ENCODE peak calls at places on chromosome 20, in four cellular contexts. E is BJ, I is A549, T is A673. H is an unnamed sample.

GRCh38 chr20:60228255-60228654 is 270.0 kb downstream of the CDH26 start:
- DNase-seq in E (no peak), I (no peak), T (no peak), H (no peak)

GRCh38 chr20:2708665-2709064 is 16.1 kb downstream of the EBF4 start:
- DNase-seq in I (no peak), E (no peak), T (no peak), H (no peak)

GRCh38 chr20:25081065-25081729 is 744 bp downstream of the VSX1 start:
- DNase-seq in E (no peak), T (peak), I (no peak), H (no peak)

GRCh38 chr20:52150440-52151258 is 40.9 kb downstream of the ZFP64 start:
- DNase-seq in T (peak), I (peak), E (peak), H (peak)

GRCh38 chr20:47227576-47227975 is 128.9 kb downstream of the ZMYND8 start:
- DNase-seq in T (no peak), I (no peak), E (no peak), H (no peak)

GRCh38 chr20:18537651-18538050 is 29.6 kb upstream of the SMIM26 start:
- DNase-seq in T (no peak), E (no peak), I (no peak), H (no peak)

GRCh38 chr20:46979603-46980241 is 85.1 kb downstream of the EYA2 start:
- DNase-seq in E (no peak), I (no peak), T (no peak), H (no peak)

GRCh38 chr20:40930561-40930960 is 98.1 kb upstream of the TOP1 start:
- DNase-seq in E (no peak), I (no peak), T (no peak), H (no peak)

GRCh38 chr20:11993886-11994466 is 76.3 kb downstream of the BTBD3 start:
- DNase-seq in E (no peak), T (peak), I (no peak), H (peak)

GRCh38 chr20:37523012-37523391 is 2.0 kb downstream of the NNAT start:
- DNase-seq in T (no peak), I (no peak), E (no peak), H (no peak)

GRCh38 chr20:1462834-1463233 is 3.8 kb downstream of the NSFL1C start:
- DNase-seq in E (no peak), I (no peak), T (no peak), H (no peak)

GRCh38 chr20:4170621-4171537 is 155.5 kb upstream of the RNF24 start:
- DNase-seq in T (no peak), E (no peak), I (no peak), H (no peak)

GRCh38 chr20:18527836-18528235 is 20.1 kb downstream of the SEC23B start:
- DNase-seq in I (no peak), E (no peak), T (no peak), H (no peak)

GRCh38 chr20:38878798-38879197 is 47.4 kb upstream of the FAM83D start:
- DNase-seq in T (peak), E (no peak), I (no peak), H (no peak)

GRCh38 chr20:36855241-36855657 is 20.7 kb upstream of the TLDC2 start:
- DNase-seq in T (no peak), E (no peak), I (no peak), H (no peak)

GRCh38 chr20:4555188-4555893 is 166.4 kb upstream of the PRND start:
- DNase-seq in E (no peak), I (peak), T (no peak), H (peak)

GRCh38 chr20:53834044-53834442 is 236.4 kb downstream of the BCAS1 start:
- DNase-seq in T (no peak), E (no peak), I (no peak), H (peak)

GRCh38 chr20:17558941-17559304 is 11.0 kb upstream of the DSTN start:
- DNase-seq in T (no peak), E (no peak), I (no peak), H (no peak)

GRCh38 chr20:1119128-1119505 is 715 bp downstream of the PSMF1 start:
- DNase-seq in I (no peak), T (no peak), E (no peak), H (no peak)

GRCh38 chr20:45405566-45406259 is 2.4 kb upstream of the DBNDD2 start:
- DNase-seq in T (no peak), E (no peak), I (no peak), H (no peak)

GRCh38 chr20:52484438-52484837 is 292.9 kb upstream of the ZFP64 start:
- DNase-seq in I (no peak), E (peak), T (peak), H (no peak)

GRCh38 chr20:1841554-1842140 is 53.6 kb upstream of the SIRPA start:
- DNase-seq in E (no peak), T (peak), I (no peak), H (no peak)

GRCh38 chr20:33441142-33441955 is 2.2 kb downstream of the SNTA1 start:
- DNase-seq in E (no peak), T (no peak), I (no peak), H (no peak)

GRCh38 chr20:37337208-37337955 is 8.6 kb upstream of the SRC start:
- DNase-seq in E (no peak), I (no peak), T (no peak), H (no peak)

GRCh38 chr20:52494244-52494643 is 302.7 kb upstream of the ZFP64 start:
- DNase-seq in I (no peak), T (peak), E (peak), H (peak)

DNA sequence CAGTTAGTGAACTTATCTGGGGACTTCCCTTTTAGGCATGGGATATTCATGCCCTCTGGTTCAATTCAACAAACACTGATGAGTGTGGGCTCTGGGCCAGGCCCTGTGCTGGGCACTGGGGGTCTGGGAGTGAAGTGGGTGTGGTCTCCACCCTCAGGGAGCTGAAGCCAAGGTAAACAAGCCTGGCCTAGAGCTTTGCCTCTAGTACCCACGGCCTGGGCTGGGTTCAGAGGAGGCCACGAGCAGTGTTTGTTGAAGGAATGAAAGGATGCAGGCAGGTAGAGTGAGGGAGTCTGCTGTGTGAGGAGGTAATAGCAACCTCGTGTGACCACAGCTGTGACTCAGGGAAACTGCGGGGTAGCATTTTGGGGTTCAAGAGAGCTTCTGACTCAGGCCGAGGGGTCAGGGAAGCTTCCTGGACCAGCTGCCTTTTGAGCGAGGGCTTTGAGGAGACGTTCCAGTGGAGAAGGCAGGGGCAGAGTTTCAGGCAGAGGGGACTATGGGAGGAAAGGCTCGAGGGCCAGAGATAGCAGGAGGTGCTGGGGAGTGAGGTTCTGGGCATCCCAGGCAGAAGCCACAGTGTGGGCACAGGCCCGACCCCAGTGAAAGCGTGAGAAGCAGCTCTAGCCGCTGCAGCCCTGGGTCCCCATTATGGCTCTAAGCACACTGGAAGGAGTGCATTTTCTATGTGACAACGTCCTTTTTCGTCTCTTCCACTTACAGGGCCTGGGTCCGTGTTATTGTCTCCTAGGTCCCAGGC is 5.6 kb downstream of the MYLK2 start:
- DNase-seq in I (no peak), E (no peak), T (no peak), H (no peak)
- TF ChIP-seq CTCF in I (no peak), E (no peak), T (no peak), H (no peak)

DNA sequence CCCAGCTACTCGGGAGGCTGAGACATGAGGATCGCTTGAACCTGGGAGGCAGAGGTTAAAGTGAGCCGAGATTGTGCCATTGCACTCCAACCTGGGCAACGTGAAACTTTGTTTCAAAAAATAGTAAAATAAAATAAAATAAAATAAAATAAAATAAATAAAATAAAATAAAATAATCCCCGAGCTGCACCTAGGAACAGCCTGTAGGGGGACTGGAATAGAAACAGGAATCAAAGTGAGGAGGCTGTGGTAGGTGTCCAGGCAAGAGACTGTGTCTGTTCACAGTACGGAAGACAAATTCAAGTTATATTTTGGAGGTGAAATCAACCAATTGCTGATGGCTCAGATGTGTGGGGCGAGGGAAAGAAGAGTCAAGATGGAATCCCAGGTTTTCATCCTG is 86.2 kb downstream of the KCNB1 start:
- DNase-seq in T (no peak), I (no peak), E (no peak), H (no peak)
- TF ChIP-seq CTCF in T (no peak), I (no peak), E (peak), H (no peak)

GRCh38 chr20:35264755-35265154 is 13.2 kb downstream of the MMP24OS start:
- DNase-seq in T (no peak), I (peak), E (no peak), H (no peak)
- TF ChIP-seq CTCF in T (no peak), I (peak), E (peak), H (peak)

GRCh38 chr20:64144144-64144912 is 19.9 kb upstream of the MYT1 start:
- DNase-seq in E (no peak), I (no peak), T (no peak), H (no peak)

GRCh38 chr20:64143018-64143801 is 21.0 kb upstream of the MYT1 start:
- DNase-seq in E (no peak), I (no peak), T (no peak), H (no peak)

GRCh38 chr20:64146936-64147451 is 17.3 kb upstream of the MYT1 start:
- DNase-seq in T (no peak), E (no peak), I (no peak), H (no peak)

GRCh38 chr20:64146301-64146935 is 17.8 kb upstream of the MYT1 start:
- DNase-seq in E (no peak), T (no peak), I (no peak), H (no peak)

GRCh38 chr20:64145458-64146300 is 18.6 kb upstream of the MYT1 start:
- DNase-seq in I (no peak), T (no peak), E (no peak), H (no peak)
- TF ChIP-seq CTCF in I (no peak), T (peak), E (no peak), H (no peak)

GRCh38 chr20:50865114-50865513 is 66.1 kb downstream of the ADNP start:
- DNase-seq in T (no peak), I (no peak), E (no peak), H (no peak)

GRCh38 chr20:50866036-50866685 is 65.1 kb downstream of the ADNP start:
- DNase-seq in E (no peak), T (no peak), I (no peak), H (no peak)

GRCh38 chr20:50868509-50869495 is 62.4 kb downstream of the ADNP start:
- DNase-seq in E (no peak), T (no peak), I (no peak), H (no peak)

GRCh38 chr20:50865591-50865990 is 65.6 kb downstream of the ADNP start:
- DNase-seq in I (no peak), E (no peak), T (no peak), H (no peak)

DNA sequence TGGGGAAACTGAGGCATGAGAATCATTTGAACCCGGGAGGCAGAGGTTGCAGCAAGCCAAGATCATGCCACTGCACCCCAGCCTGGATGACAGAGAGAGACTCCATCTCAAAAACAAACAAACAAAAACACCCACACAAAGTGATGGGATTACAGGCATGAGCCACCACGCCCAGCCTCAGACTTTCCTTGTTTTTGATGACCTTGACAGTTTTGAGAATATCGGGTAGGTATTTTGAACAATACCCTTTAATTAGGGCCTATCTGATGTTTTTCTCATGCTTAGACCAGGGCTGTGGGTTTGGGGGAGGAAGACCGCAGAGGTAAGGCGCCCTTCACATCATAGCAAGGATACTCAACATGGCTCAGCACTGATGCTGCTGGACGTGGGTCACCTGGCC is 63.4 kb downstream of the ADNP start:
- DNase-seq in E (no peak), T (no peak), I (no peak), H (no peak)
- TF ChIP-seq CTCF in E (no peak), T (no peak), I (no peak), H (no peak)

DNA sequence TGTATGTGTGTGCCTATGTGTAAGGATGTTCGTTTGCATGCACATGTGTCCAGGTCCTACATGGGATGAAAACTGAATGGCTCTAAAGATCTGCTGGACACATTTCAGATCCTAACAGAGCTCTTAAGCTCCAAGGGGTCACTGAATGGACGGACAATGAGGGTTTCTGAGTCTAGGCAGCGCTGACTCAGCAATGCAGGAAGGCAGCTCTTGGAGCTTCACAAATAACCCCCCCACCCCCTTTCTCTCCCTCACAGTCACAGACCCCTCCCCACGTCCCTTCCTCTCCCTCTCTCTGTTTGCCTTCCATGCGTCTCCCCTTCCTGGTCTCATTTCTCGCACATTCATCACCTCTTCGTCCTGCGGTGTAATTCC is 369.8 kb downstream of the PREX1 start:
- DNase-seq in T (no peak), E (no peak), I (no peak), H (no peak)
- TF ChIP-seq CTCF in T (no peak), E (no peak), I (no peak), H (no peak)

DNA sequence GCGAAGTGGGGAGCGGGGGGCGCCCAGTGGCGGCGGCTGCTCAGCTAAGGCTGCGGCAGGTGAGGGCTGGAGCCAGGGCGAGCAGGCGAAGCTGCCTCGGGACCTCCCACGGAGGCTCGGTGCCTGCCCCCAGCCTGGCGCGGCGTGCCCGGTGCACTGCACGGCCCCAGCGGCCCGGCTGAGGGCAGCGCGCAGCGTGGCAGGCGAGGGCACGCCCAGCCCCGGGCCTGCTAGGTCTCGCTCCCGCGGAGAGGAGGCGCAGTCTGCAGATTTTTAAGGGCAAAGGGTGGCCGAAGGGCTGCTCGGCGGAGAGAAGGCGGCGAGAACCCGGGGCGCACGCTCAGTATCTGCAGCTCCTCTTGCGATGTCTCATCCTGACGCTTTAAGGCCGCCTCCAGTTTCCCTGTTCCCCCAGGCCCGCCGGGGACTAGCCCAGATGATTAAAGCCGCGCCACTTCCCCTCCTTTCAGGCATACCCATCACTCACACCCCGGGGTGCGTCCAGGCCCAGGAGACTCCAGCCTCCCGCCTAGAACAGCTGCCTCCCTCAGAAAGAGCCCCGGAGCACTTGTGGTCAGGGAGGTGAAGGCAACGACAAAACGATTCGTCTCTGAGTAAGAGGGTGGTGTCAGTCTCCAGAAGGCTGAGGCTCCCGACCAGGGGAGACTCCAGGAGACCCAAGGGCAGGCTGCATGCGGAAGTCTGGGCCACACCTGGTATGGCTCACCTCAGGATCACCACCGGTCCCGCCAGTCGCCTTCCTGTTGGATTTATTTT is at the start of gene FERMT1:
- DNase-seq in E (no peak), I (peak), T (peak), H (peak)
- TF ChIP-seq CTCF in E (peak), I (peak), T (no peak), H (peak)

DNA sequence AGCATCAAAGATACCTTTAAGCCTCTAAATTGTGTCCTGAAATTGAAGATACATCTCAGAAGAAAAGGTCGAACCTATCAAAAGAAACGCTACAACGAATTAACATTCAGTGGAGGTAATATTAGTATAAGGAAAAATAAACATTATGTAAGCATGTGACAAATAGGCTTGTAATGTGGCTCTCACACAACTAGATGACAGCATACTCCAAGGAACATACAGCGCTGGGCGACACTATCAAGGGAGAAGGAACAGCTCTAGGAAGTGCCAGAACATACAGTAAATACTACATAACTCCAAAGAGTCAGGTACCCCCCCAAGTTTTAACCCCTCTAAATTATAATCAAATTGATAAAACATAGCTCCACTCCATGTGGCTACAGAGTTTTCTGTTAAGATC is 103.5 kb downstream of the LAMP5 start:
- DNase-seq in I (peak), T (peak), E (no peak), H (no peak)
- TF ChIP-seq CTCF in I (peak), T (peak), E (no peak), H (peak)

DNA sequence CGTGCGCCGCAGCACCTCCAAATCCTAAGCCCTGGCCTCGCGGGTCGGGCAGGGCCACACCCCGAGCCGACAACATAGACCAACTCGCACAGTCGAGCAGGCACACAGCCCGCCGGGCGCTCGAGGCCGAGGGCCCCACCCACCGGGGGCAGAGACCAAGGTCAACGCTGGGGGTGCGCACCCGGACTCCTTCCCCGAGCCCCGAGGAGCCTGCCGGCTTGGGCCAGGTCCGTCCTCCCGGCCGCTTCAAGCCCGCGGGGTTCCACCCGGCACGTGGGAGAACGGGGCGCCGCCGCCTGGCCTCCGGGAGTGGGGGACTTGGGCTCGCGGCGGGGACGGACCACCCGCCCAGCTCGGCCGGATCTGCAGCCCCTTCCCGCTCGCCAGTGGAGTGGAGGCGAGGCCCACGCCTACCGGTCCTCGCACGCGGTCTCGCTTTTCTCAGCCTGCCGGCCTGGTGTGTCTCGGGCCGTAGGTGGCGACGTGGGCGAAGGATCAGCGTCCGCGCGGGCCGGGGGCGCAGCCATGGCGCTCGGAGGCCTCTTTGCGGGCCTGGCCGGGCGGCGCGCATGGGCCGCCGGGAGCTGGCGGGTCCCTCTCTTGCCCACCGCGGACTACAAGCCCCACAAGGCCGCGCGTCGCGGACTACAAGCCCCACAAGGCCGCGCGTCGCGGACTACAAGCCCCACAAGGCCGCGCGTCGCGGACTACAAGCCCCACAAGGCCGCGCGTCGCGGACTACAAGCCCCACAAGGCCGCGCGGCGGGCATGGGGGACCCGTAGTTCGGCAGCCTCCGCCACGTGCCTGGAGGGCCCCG is at the start of gene UCKL1:
- DNase-seq in T (peak), I (peak), E (peak), H (peak)
- TF ChIP-seq CTCF in T (peak), I (no peak), E (peak), H (no peak)

GRCh38 chr20:58359441-58359840 is 29.6 kb upstream of the VAPB start:
- DNase-seq in T (no peak), I (no peak), E (no peak), H (no peak)
- TF ChIP-seq CTCF in T (no peak), I (no peak), E (no peak), H (no peak)

H was measured in HFF-Myc.